ENCODE peak calls at places on chromosome 13, in nine cellular contexts. One of them, this sample, is unnamed.

GRCh38 chr13:41842029-41842428 is 118.9 kb downstream of the VWA8 start:
- DNase-seq in colonic mucosa: no peak
- DNase-seq in GM13977: no peak
- DNase-seq in GM12864: no peak
- DNase-seq in upper lobe of left lung: no peak
- DNase-seq in cardiac muscle cell: peak; percentile 14
- DNase-seq in fibroblast of the aortic adventitia: peak; percentile 48
- DNase-seq in K562: no peak
- DNase-seq in CD8-positive, alpha-beta T cell: no peak
- DNase-seq in this sample: no peak

GRCh38 chr13:108895220-108895704 is 265.9 kb downstream of the MYO16 start:
- DNase-seq in upper lobe of left lung: no peak
- DNase-seq in GM12864: no peak
- DNase-seq in K562: no peak
- DNase-seq in fibroblast of the aortic adventitia: peak; percentile 69
- DNase-seq in colonic mucosa: no peak
- DNase-seq in CD8-positive, alpha-beta T cell: no peak
- DNase-seq in GM13977: peak; percentile 31
- DNase-seq in cardiac muscle cell: peak; percentile 63
- DNase-seq in this sample: no peak

GRCh38 chr13:89900104-89900760 is 1447.3 kb upstream of the MIR17HG start:
- DNase-seq in cardiac muscle cell: no peak
- DNase-seq in fibroblast of the aortic adventitia: peak; percentile 0
- DNase-seq in GM12864: no peak
- DNase-seq in colonic mucosa: no peak
- DNase-seq in CD8-positive, alpha-beta T cell: no peak
- DNase-seq in GM13977: no peak
- DNase-seq in upper lobe of left lung: no peak
- DNase-seq in K562: no peak
- DNase-seq in this sample: no peak

GRCh38 chr13:48783831-48784230 is 130.1 kb downstream of the CYSLTR2 start:
- DNase-seq in K562: no peak
- DNase-seq in upper lobe of left lung: no peak
- DNase-seq in cardiac muscle cell: no peak
- DNase-seq in CD8-positive, alpha-beta T cell: no peak
- DNase-seq in colonic mucosa: no peak
- DNase-seq in GM12864: no peak
- DNase-seq in fibroblast of the aortic adventitia: no peak
- DNase-seq in GM13977: no peak
- DNase-seq in this sample: no peak

GRCh38 chr13:26760835-26761582 is 423 bp upstream of the GPR12 start:
- DNase-seq in K562: no peak
- DNase-seq in upper lobe of left lung: peak; percentile 66
- DNase-seq in GM12864: no peak
- DNase-seq in GM13977: no peak
- DNase-seq in fibroblast of the aortic adventitia: no peak
- DNase-seq in cardiac muscle cell: no peak
- DNase-seq in colonic mucosa: no peak
- DNase-seq in CD8-positive, alpha-beta T cell: no peak
- DNase-seq in this sample: peak; percentile 36

GRCh38 chr13:60016229-60016628 is 147.5 kb downstream of the DIAPH3 start:
- DNase-seq in upper lobe of left lung: no peak
- DNase-seq in cardiac muscle cell: no peak
- DNase-seq in GM12864: no peak
- DNase-seq in fibroblast of the aortic adventitia: no peak
- DNase-seq in colonic mucosa: no peak
- DNase-seq in CD8-positive, alpha-beta T cell: no peak
- DNase-seq in GM13977: no peak
- DNase-seq in K562: no peak
- DNase-seq in this sample: no peak

GRCh38 chr13:54953786-54954185 is 1925.2 kb downstream of the OLFM4 start:
- DNase-seq in CD8-positive, alpha-beta T cell: no peak
- DNase-seq in upper lobe of left lung: no peak
- DNase-seq in fibroblast of the aortic adventitia: no peak
- DNase-seq in GM13977: no peak
- DNase-seq in cardiac muscle cell: no peak
- DNase-seq in K562: no peak
- DNase-seq in GM12864: no peak
- DNase-seq in colonic mucosa: no peak
- DNase-seq in this sample: no peak

GRCh38 chr13:96958286-96958891 is 35.9 kb downstream of the OXGR1 start:
- DNase-seq in K562: peak; percentile 9
- DNase-seq in GM12864: peak; percentile 5
- DNase-seq in GM13977: peak; percentile 12
- DNase-seq in CD8-positive, alpha-beta T cell: no peak
- DNase-seq in colonic mucosa: no peak
- DNase-seq in cardiac muscle cell: peak; percentile 71
- DNase-seq in upper lobe of left lung: no peak
- DNase-seq in fibroblast of the aortic adventitia: peak; percentile 55
- DNase-seq in this sample: peak; percentile 13

GRCh38 chr13:19586904-19587634 is 25.7 kb upstream of the TPTE2 start:
- DNase-seq in K562: peak; percentile 20
- DNase-seq in GM13977: peak; percentile 63
- DNase-seq in upper lobe of left lung: peak; percentile 66
- DNase-seq in GM12864: peak; percentile 71
- DNase-seq in cardiac muscle cell: no peak
- DNase-seq in fibroblast of the aortic adventitia: no peak
- DNase-seq in CD8-positive, alpha-beta T cell: peak; percentile 75
- DNase-seq in colonic mucosa: peak; percentile 27
- DNase-seq in this sample: peak; percentile 72

GRCh38 chr13:26786651-26787295 is 26.2 kb upstream of the GPR12 start:
- DNase-seq in upper lobe of left lung: no peak
- DNase-seq in colonic mucosa: no peak
- DNase-seq in GM13977: no peak
- DNase-seq in cardiac muscle cell: no peak
- DNase-seq in GM12864: no peak
- DNase-seq in K562: no peak
- DNase-seq in CD8-positive, alpha-beta T cell: no peak
- DNase-seq in fibroblast of the aortic adventitia: no peak
- DNase-seq in this sample: no peak

GRCh38 chr13:30340367-30341184 is 33.2 kb upstream of the KATNAL1 start:
- DNase-seq in colonic mucosa: peak; percentile 34
- DNase-seq in cardiac muscle cell: peak; percentile 13
- DNase-seq in CD8-positive, alpha-beta T cell: no peak
- DNase-seq in upper lobe of left lung: no peak
- DNase-seq in fibroblast of the aortic adventitia: peak; percentile 95
- DNase-seq in K562: peak; percentile 68
- DNase-seq in GM12864: no peak
- DNase-seq in GM13977: no peak
- DNase-seq in this sample: no peak

GRCh38 chr13:43132228-43132627 is 108.8 kb downstream of the DNAJC15 start:
- DNase-seq in GM12864: no peak
- DNase-seq in colonic mucosa: peak; percentile 25
- DNase-seq in GM13977: peak; percentile 31
- DNase-seq in cardiac muscle cell: peak; percentile 67
- DNase-seq in fibroblast of the aortic adventitia: peak; percentile 23
- DNase-seq in K562: no peak
- DNase-seq in upper lobe of left lung: no peak
- DNase-seq in CD8-positive, alpha-beta T cell: no peak
- DNase-seq in this sample: peak; percentile 42

GRCh38 chr13:82356667-82357066 is 1525.6 kb downstream of the SLITRK1 start:
- DNase-seq in cardiac muscle cell: peak; percentile 16
- DNase-seq in upper lobe of left lung: no peak
- DNase-seq in K562: no peak
- DNase-seq in GM13977: no peak
- DNase-seq in fibroblast of the aortic adventitia: peak; percentile 20
- DNase-seq in CD8-positive, alpha-beta T cell: no peak
- DNase-seq in GM12864: no peak
- DNase-seq in colonic mucosa: no peak
- DNase-seq in this sample: no peak

GRCh38 chr13:70817571-70817970 is 709.3 kb upstream of the KLHL1 start:
- DNase-seq in fibroblast of the aortic adventitia: no peak
- DNase-seq in colonic mucosa: no peak
- DNase-seq in upper lobe of left lung: no peak
- DNase-seq in GM12864: no peak
- DNase-seq in GM13977: no peak
- DNase-seq in cardiac muscle cell: no peak
- DNase-seq in CD8-positive, alpha-beta T cell: no peak
- DNase-seq in K562: no peak
- DNase-seq in this sample: no peak

GRCh38 chr13:53189162-53189561 is 160.5 kb downstream of the OLFM4 start:
- DNase-seq in K562: no peak
- DNase-seq in GM12864: no peak
- DNase-seq in fibroblast of the aortic adventitia: no peak
- DNase-seq in colonic mucosa: no peak
- DNase-seq in cardiac muscle cell: no peak
- DNase-seq in CD8-positive, alpha-beta T cell: no peak
- DNase-seq in GM13977: no peak
- DNase-seq in upper lobe of left lung: no peak
- DNase-seq in this sample: no peak

GRCh38 chr13:48946163-48946562 is 29.5 kb upstream of the FNDC3A start:
- DNase-seq in CD8-positive, alpha-beta T cell: no peak
- DNase-seq in GM13977: no peak
- DNase-seq in colonic mucosa: no peak
- DNase-seq in GM12864: no peak
- DNase-seq in cardiac muscle cell: no peak
- DNase-seq in fibroblast of the aortic adventitia: no peak
- DNase-seq in upper lobe of left lung: no peak
- DNase-seq in K562: no peak
- DNase-seq in this sample: no peak

GRCh38 chr13:38166121-38166520 is 183.5 kb upstream of the UFM1 start:
- DNase-seq in colonic mucosa: no peak
- DNase-seq in K562: no peak
- DNase-seq in GM12864: no peak
- DNase-seq in fibroblast of the aortic adventitia: no peak
- DNase-seq in upper lobe of left lung: no peak
- DNase-seq in GM13977: no peak
- DNase-seq in cardiac muscle cell: no peak
- DNase-seq in CD8-positive, alpha-beta T cell: no peak
- DNase-seq in this sample: no peak

GRCh38 chr13:74077847-74078246 is 56.4 kb downstream of the KLF12 start:
- DNase-seq in CD8-positive, alpha-beta T cell: no peak
- DNase-seq in GM13977: no peak
- DNase-seq in upper lobe of left lung: no peak
- DNase-seq in GM12864: no peak
- DNase-seq in K562: no peak
- DNase-seq in colonic mucosa: no peak
- DNase-seq in fibroblast of the aortic adventitia: peak; percentile 34
- DNase-seq in cardiac muscle cell: no peak
- DNase-seq in this sample: no peak

GRCh38 chr13:86174632-86175031 is 375.4 kb upstream of the SLITRK6 start:
- DNase-seq in K562: no peak
- DNase-seq in fibroblast of the aortic adventitia: no peak
- DNase-seq in CD8-positive, alpha-beta T cell: no peak
- DNase-seq in GM13977: no peak
- DNase-seq in upper lobe of left lung: no peak
- DNase-seq in GM12864: no peak
- DNase-seq in cardiac muscle cell: no peak
- DNase-seq in colonic mucosa: no peak
- DNase-seq in this sample: no peak
- TF ChIP-seq CTCF in K562: no peak
- TF ChIP-seq CTCF in fibroblast of the aortic adventitia: no peak
- TF ChIP-seq CTCF in CD8-positive, alpha-beta T cell: no peak
- TF ChIP-seq CTCF in GM13977: no peak
- TF ChIP-seq CTCF in upper lobe of left lung: no peak
- TF ChIP-seq CTCF in GM12864: no peak
- TF ChIP-seq CTCF in cardiac muscle cell: no peak
- TF ChIP-seq CTCF in colonic mucosa: no peak
- TF ChIP-seq CTCF in this sample: no peak

GRCh38 chr13:91133941-91134772 is 213.3 kb upstream of the MIR17HG start:
- DNase-seq in K562: peak; percentile 93
- DNase-seq in cardiac muscle cell: peak; percentile 70
- DNase-seq in GM13977: peak; percentile 28
- DNase-seq in GM12864: no peak
- DNase-seq in fibroblast of the aortic adventitia: peak; percentile 48
- DNase-seq in CD8-positive, alpha-beta T cell: peak; percentile 26
- DNase-seq in upper lobe of left lung: no peak
- DNase-seq in colonic mucosa: peak; percentile 44
- DNase-seq in this sample: peak; percentile 32
- TF ChIP-seq CTCF in K562: no peak
- TF ChIP-seq CTCF in cardiac muscle cell: peak; percentile 87
- TF ChIP-seq CTCF in GM13977: peak; percentile 70
- TF ChIP-seq CTCF in GM12864: peak; percentile 73
- TF ChIP-seq CTCF in fibroblast of the aortic adventitia: peak; percentile 69
- TF ChIP-seq CTCF in CD8-positive, alpha-beta T cell: peak; percentile 67
- TF ChIP-seq CTCF in upper lobe of left lung: peak; percentile 44
- TF ChIP-seq CTCF in colonic mucosa: peak; percentile 71
- TF ChIP-seq CTCF in this sample: peak; percentile 63

GRCh38 chr13:100597253-100597652 is 8.7 kb upstream of the GGACT start:
- DNase-seq in upper lobe of left lung: no peak
- DNase-seq in colonic mucosa: no peak
- DNase-seq in CD8-positive, alpha-beta T cell: no peak
- DNase-seq in GM13977: no peak
- DNase-seq in K562: no peak
- DNase-seq in fibroblast of the aortic adventitia: no peak
- DNase-seq in cardiac muscle cell: no peak
- DNase-seq in GM12864: no peak
- DNase-seq in this sample: no peak

GRCh38 chr13:100589178-100589725 is 663 bp upstream of the GGACT start:
- DNase-seq in K562: no peak
- DNase-seq in CD8-positive, alpha-beta T cell: no peak
- DNase-seq in upper lobe of left lung: no peak
- DNase-seq in GM13977: no peak
- DNase-seq in cardiac muscle cell: no peak
- DNase-seq in fibroblast of the aortic adventitia: peak; percentile 17
- DNase-seq in colonic mucosa: no peak
- DNase-seq in GM12864: no peak
- DNase-seq in this sample: no peak

GRCh38 chr13:100594255-100594654 is 5.7 kb upstream of the GGACT start:
- DNase-seq in GM13977: no peak
- DNase-seq in GM12864: no peak
- DNase-seq in colonic mucosa: no peak
- DNase-seq in K562: no peak
- DNase-seq in CD8-positive, alpha-beta T cell: no peak
- DNase-seq in cardiac muscle cell: no peak
- DNase-seq in fibroblast of the aortic adventitia: no peak
- DNase-seq in upper lobe of left lung: no peak
- DNase-seq in this sample: no peak

GRCh38 chr13:100596516-100596915 is 7.9 kb upstream of the GGACT start:
- DNase-seq in upper lobe of left lung: no peak
- DNase-seq in colonic mucosa: no peak
- DNase-seq in GM13977: no peak
- DNase-seq in GM12864: no peak
- DNase-seq in CD8-positive, alpha-beta T cell: no peak
- DNase-seq in cardiac muscle cell: no peak
- DNase-seq in fibroblast of the aortic adventitia: no peak
- DNase-seq in K562: no peak
- DNase-seq in this sample: no peak

DNA sequence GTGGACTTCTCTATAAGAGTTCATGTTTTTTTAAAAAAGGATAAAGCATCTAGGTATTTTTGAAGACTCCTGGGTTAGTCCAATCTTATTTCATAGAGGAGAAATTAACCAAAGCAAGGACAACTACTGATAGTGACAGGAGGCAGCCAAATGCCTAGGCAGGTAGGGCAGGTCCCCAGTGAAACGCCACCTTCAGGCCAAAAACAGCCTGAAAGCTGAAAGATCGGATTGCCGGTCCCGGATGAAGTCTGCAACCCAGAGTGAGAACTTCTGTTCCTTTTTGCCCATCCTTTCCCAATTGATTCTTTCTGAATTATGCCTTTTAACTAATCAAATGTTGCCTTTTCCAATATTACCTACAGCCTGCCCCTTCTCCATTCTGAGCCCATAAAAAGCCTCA is 6.1 kb upstream of the GGACT start:
- DNase-seq in cardiac muscle cell: peak; percentile 42
- DNase-seq in GM12864: no peak
- DNase-seq in upper lobe of left lung: no peak
- DNase-seq in fibroblast of the aortic adventitia: no peak
- DNase-seq in CD8-positive, alpha-beta T cell: no peak
- DNase-seq in GM13977: no peak
- DNase-seq in K562: peak; percentile 22
- DNase-seq in colonic mucosa: peak; percentile 38
- DNase-seq in this sample: no peak
- TF ChIP-seq CTCF in cardiac muscle cell: peak; percentile 39
- TF ChIP-seq CTCF in GM12864: peak; percentile 74
- TF ChIP-seq CTCF in upper lobe of left lung: no peak
- TF ChIP-seq CTCF in fibroblast of the aortic adventitia: peak; percentile 16
- TF ChIP-seq CTCF in CD8-positive, alpha-beta T cell: no peak
- TF ChIP-seq CTCF in GM13977: peak; percentile 25
- TF ChIP-seq CTCF in K562: peak; percentile 61
- TF ChIP-seq CTCF in colonic mucosa: peak; percentile 33
- TF ChIP-seq CTCF in this sample: peak; percentile 2

GRCh38 chr13:99658266-99658991 is 157.2 kb downstream of the TM9SF2 start:
- DNase-seq in cardiac muscle cell: peak; percentile 68
- DNase-seq in GM13977: peak; percentile 30
- DNase-seq in fibroblast of the aortic adventitia: peak; percentile 56
- DNase-seq in colonic mucosa: peak; percentile 40
- DNase-seq in upper lobe of left lung: peak; percentile 86
- DNase-seq in GM12864: peak; percentile 18
- DNase-seq in CD8-positive, alpha-beta T cell: peak; percentile 68
- DNase-seq in K562: no peak
- DNase-seq in this sample: peak; percentile 48
- TF ChIP-seq CTCF in cardiac muscle cell: peak; percentile 29
- TF ChIP-seq CTCF in GM13977: peak; percentile 58
- TF ChIP-seq CTCF in fibroblast of the aortic adventitia: peak; percentile 36
- TF ChIP-seq CTCF in colonic mucosa: no peak
- TF ChIP-seq CTCF in upper lobe of left lung: no peak
- TF ChIP-seq CTCF in GM12864: peak; percentile 47
- TF ChIP-seq CTCF in CD8-positive, alpha-beta T cell: no peak
- TF ChIP-seq CTCF in K562: peak; percentile 21
- TF ChIP-seq CTCF in this sample: peak; percentile 21